ENCODE peak calls at places on chromosomes 6 and 20, in four cellular contexts. One of them, this sample, is unnamed.

GRCh38 chr20:50577175-50578018 is 67.2 kb downstream of the PTPN1 start:
- DNase-seq in HepG2: no peak
- DNase-seq in K562: no peak
- DNase-seq in H1: no peak
- DNase-seq in this sample: no peak

GRCh38 chr20:61639200-61639599 is 387.1 kb downstream of the CDH4 start:
- DNase-seq in HepG2: no peak
- DNase-seq in K562: no peak
- DNase-seq in H1: no peak
- DNase-seq in this sample: no peak

GRCh38 chr6:84691978-84692623 is 72.3 kb downstream of the TBX18 start:
- DNase-seq in HepG2: no peak
- DNase-seq in K562: no peak
- DNase-seq in H1: no peak
- DNase-seq in this sample: no peak

GRCh38 chr6:14453712-14454466 is 336.3 kb downstream of the CD83 start:
- DNase-seq in HepG2: no peak
- DNase-seq in K562: no peak
- DNase-seq in H1: no peak
- DNase-seq in this sample: no peak

GRCh38 chr6:40714143-40714542 is 127.0 kb upstream of the LRFN2 start:
- DNase-seq in HepG2: no peak
- DNase-seq in K562: no peak
- DNase-seq in H1: no peak
- DNase-seq in this sample: no peak

GRCh38 chr6:115514656-115515055 is 546.0 kb downstream of the FRK start:
- DNase-seq in K562: no peak
- DNase-seq in HepG2: no peak
- DNase-seq in H1: no peak
- DNase-seq in this sample: no peak

GRCh38 chr6:53483423-53484353 is 61.2 kb downstream of the GCLC start:
- DNase-seq in H1: no peak
- DNase-seq in HepG2: peak
- DNase-seq in K562: peak
- DNase-seq in this sample: no peak

GRCh38 chr6:169837529-169838250 is 86.3 kb downstream of the ERMARD start:
- DNase-seq in H1: no peak
- DNase-seq in K562: no peak
- DNase-seq in HepG2: no peak
- DNase-seq in this sample: no peak

GRCh38 chr6:43932259-43932900 is 162.4 kb downstream of the VEGFA start:
- DNase-seq in K562: no peak
- DNase-seq in H1: no peak
- DNase-seq in HepG2: no peak
- DNase-seq in this sample: no peak

GRCh38 chr6:81075974-81076373 is 676.5 kb downstream of the TENT5A start:
- DNase-seq in HepG2: peak
- DNase-seq in H1: no peak
- DNase-seq in K562: no peak
- DNase-seq in this sample: no peak

GRCh38 chr20:33209789-33210188 is 7.4 kb upstream of the BPIFA3 start:
- DNase-seq in K562: peak
- DNase-seq in HepG2: peak
- DNase-seq in H1: peak
- DNase-seq in this sample: peak

GRCh38 chr6:82467338-82467737 is 103.7 kb downstream of the TPBG start:
- DNase-seq in HepG2: no peak
- DNase-seq in K562: no peak
- DNase-seq in H1: no peak
- DNase-seq in this sample: no peak

GRCh38 chr20:50412069-50412468 is 98.1 kb upstream of the PTPN1 start:
- DNase-seq in H1: no peak
- DNase-seq in K562: no peak
- DNase-seq in HepG2: no peak
- DNase-seq in this sample: no peak

GRCh38 chr6:73739097-73739496 is 43.1 kb downstream of the CD109 start:
- DNase-seq in K562: peak
- DNase-seq in HepG2: peak
- DNase-seq in H1: no peak
- DNase-seq in this sample: peak

GRCh38 chr6:160299559-160299958 is 40.9 kb upstream of the SLC22A2 start:
- DNase-seq in K562: no peak
- DNase-seq in HepG2: no peak
- DNase-seq in H1: no peak
- DNase-seq in this sample: no peak

GRCh38 chr20:51412991-51413471 is 129.5 kb downstream of the NFATC2 start:
- DNase-seq in H1: no peak
- DNase-seq in HepG2: peak
- DNase-seq in K562: no peak
- DNase-seq in this sample: no peak

GRCh38 chr20:44780226-44780625 is 30.1 kb downstream of the RIMS4 start:
- DNase-seq in K562: peak
- DNase-seq in HepG2: peak
- DNase-seq in H1: peak
- DNase-seq in this sample: peak

GRCh38 chr6:44338228-44339122 is 4.0 kb upstream of the SPATS1 start:
- DNase-seq in H1: peak
- DNase-seq in K562: peak
- DNase-seq in HepG2: peak
- DNase-seq in this sample: peak

GRCh38 chr20:49724637-49725606 is 11.2 kb upstream of the B4GALT5 start:
- DNase-seq in H1: no peak
- DNase-seq in K562: peak
- DNase-seq in HepG2: peak
- DNase-seq in this sample: no peak

GRCh38 chr20:56001890-56002289 is 3.4 kb downstream of the CBLN4 start:
- DNase-seq in HepG2: no peak
- DNase-seq in H1: no peak
- DNase-seq in K562: no peak
- DNase-seq in this sample: no peak

GRCh38 chr6:74114428-74114827 is 418.4 kb downstream of the CD109 start:
- DNase-seq in HepG2: no peak
- DNase-seq in H1: no peak
- DNase-seq in K562: no peak
- DNase-seq in this sample: no peak

GRCh38 chr6:125867483-125867935 is 76.7 kb downstream of the NCOA7 start:
- DNase-seq in H1: peak
- DNase-seq in HepG2: peak
- DNase-seq in K562: no peak
- DNase-seq in this sample: peak

GRCh38 chr6:138719744-138720143 is 53.8 kb upstream of the CCDC28A start:
- DNase-seq in K562: no peak
- DNase-seq in HepG2: no peak
- DNase-seq in H1: no peak
- DNase-seq in this sample: no peak

GRCh38 chr6:38244873-38245272 is 394.9 kb downstream of the BTBD9 start:
- DNase-seq in K562: no peak
- DNase-seq in H1: no peak
- DNase-seq in HepG2: no peak
- DNase-seq in this sample: no peak

GRCh38 chr20:23205656-23206055 is 119.5 kb upstream of the CD93 start:
- DNase-seq in K562: no peak
- DNase-seq in HepG2: no peak
- DNase-seq in H1: peak
- DNase-seq in this sample: no peak

GRCh38 chr6:163095401-163095800 is 319.1 kb upstream of the QKI start:
- DNase-seq in H1: no peak
- DNase-seq in HepG2: no peak
- DNase-seq in K562: no peak
- DNase-seq in this sample: no peak

GRCh38 chr20:62136283-62137091 is 6.7 kb downstream of the PSMA7 start:
- DNase-seq in K562: no peak
- DNase-seq in H1: no peak
- DNase-seq in HepG2: peak
- DNase-seq in this sample: peak

DNA sequence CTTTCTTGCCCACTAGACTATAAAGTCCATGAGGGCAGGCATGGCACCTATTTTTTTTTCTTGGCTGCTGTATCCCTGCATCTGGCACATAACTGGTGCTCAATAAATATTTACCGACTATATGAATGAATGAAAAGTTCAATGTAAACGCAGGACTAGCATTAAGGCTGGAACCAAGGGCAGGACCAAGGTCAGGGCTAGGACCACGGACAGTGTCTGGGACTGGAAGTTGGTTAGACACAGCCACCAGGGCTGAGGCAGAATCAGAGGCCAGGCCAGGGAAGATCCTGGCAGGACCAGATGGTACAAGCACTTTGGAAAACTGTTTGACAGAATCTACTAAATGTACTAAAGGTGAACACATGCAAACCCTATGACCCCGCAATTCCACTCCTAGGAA is 3.7 kb downstream of the TNXB start:
- DNase-seq in HepG2: no peak
- DNase-seq in H1: no peak
- DNase-seq in K562: no peak
- DNase-seq in this sample: no peak
- TF ChIP-seq KDM1A in HepG2: no peak
- TF ChIP-seq KDM1A in H1: no peak
- TF ChIP-seq KDM1A in K562: no peak
- TF ChIP-seq KDM1A in this sample: no peak

DNA sequence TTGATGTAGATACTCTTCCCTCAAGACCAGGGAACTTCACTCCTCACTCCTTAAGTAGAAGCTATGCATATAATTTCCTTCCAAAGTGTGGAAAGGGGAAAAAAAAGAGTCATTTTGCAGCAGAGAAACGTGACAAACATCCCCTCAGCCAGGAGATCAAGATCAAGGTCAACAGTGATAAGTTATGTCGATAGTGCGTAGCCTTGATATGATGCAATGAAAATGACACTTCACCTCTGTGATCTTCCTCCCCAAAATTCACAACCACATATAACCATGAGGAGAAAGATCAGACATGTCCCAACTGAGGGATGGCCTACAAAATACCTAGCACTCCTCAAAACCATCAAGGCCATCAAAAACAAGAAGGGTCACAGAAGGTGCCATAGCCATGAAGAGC is 160.4 kb upstream of the MYLIP start:
- DNase-seq in K562: no peak
- DNase-seq in HepG2: no peak
- DNase-seq in H1: no peak
- DNase-seq in this sample: no peak
- H3K27ac ChIP-seq in K562: no peak
- H3K27ac ChIP-seq in HepG2: no peak
- H3K27ac ChIP-seq in H1: no peak
- H3K27ac ChIP-seq in this sample: no peak

GRCh38 chr6:26420607-26421235 is 18.6 kb downstream of the BTN3A1 start:
- DNase-seq in HepG2: peak
- DNase-seq in H1: peak
- DNase-seq in K562: peak
- DNase-seq in this sample: peak
- TF ChIP-seq KDM1A in HepG2: no peak
- TF ChIP-seq KDM1A in H1: no peak
- TF ChIP-seq KDM1A in K562: no peak
- TF ChIP-seq KDM1A in this sample: no peak

DNA sequence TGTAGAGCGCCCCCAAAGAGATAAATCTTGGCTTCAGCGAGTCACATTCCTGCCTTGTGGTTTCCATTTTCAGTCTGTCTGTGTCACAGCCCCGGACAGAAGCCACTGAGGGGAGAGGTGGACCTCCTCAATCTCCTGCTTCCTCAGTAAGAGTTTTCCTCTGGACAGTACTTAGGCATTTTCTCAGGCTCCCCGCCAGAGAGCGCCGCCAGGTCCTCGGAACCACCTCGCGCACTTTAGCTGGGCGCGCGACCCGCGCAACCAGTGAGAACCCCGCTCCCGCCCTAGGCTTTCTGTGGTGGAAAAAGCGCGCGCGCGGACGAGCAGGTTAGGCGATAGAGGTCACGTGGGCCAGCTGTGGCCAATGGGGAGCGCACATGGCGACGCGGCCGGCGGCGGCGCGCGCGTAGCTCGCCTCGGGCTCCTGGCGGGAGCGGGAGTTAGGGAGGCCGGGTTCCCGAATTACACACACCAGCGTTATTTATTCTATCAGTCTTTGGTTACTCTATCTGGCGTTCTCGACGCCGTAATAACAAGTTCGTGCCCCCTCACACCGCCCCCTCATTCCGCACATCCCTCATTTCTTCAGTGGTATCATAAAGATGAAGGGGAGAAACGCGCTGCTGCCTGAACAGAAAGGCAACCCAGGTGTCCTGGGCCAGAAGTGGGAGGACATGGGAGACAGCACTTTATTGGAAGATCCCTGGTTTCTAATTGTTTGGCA is 19.4 kb downstream of the PXT1 start:
- DNase-seq in H1: peak
- DNase-seq in K562: peak
- DNase-seq in HepG2: peak
- DNase-seq in this sample: peak
- H3K27ac ChIP-seq in H1: no peak
- H3K27ac ChIP-seq in K562: peak
- H3K27ac ChIP-seq in HepG2: peak
- H3K27ac ChIP-seq in this sample: peak